ENCODE peak calls at places on chromosomes 7 and 10, in seven cellular contexts. B, X, T, D, H, A and E are unnamed samples. For H3K27me3, the result is how much of the 10 kb centered on the place peaks cover.

GRCh38 chr10:120891367-120891766 is 40.2 kb downstream of the WDR11 start:
- DNase-seq in B (no peak), X (no peak), T (no peak), D (no peak), H (no peak), A (no peak), E (no peak)

GRCh38 chr7:154338709-154339108 is 286.5 kb downstream of the DPP6 start:
- DNase-seq in B (no peak), X (no peak), T (no peak), D (no peak), H (no peak), A (no peak), E (no peak)

GRCh38 chr10:72015868-72016267 is 51.7 kb downstream of the CHST3 start:
- DNase-seq in B (no peak), X (no peak), T (no peak), D (no peak), H (no peak), A (no peak), E (no peak)

GRCh38 chr10:5293691-5294550 is 70.8 kb upstream of the UCN3 start:
- DNase-seq in B (peak), X (peak), T (peak), D (peak), H (no peak), A (no peak), E (peak)

GRCh38 chr7:14083761-14084160 is 94.3 kb upstream of the ETV1 start:
- DNase-seq in B (no peak), X (no peak), T (no peak), D (no peak), H (no peak), A (no peak), E (no peak)

GRCh38 chr10:130339091-130339490 is 202.9 kb downstream of the GLRX3 start:
- DNase-seq in B (no peak), X (no peak), T (no peak), D (no peak), H (no peak), A (no peak), E (no peak)

GRCh38 chr7:105854516-105854915 is 21.9 kb downstream of the ATXN7L1 start:
- DNase-seq in B (no peak), X (no peak), T (no peak), D (no peak), H (no peak), A (no peak), E (no peak)

GRCh38 chr7:5596046-5596895 is 172.6 kb upstream of the TNRC18 start:
- DNase-seq in B (peak), X (peak), T (peak), D (peak), H (peak), A (no peak), E (no peak)

GRCh38 chr10:119370972-119371703 is 163.8 kb downstream of the GRK5 start:
- DNase-seq in B (peak), X (peak), T (peak), D (no peak), H (peak), A (no peak), E (no peak)

DNA sequence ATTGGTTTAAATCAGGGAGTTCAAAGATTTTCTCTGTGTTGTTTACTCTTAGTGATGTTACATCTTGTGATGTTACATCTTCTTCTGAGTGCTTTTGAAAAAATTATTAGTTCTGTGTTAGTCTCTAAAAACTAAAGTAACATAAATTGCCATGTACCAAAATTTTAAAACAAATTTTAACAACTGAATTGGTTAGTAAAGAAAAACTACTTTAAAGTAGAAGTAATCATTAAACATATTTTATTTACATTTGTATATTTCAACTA is 5.2 kb upstream of the IGF2BP3 start:
- DNase-seq in B (no peak), X (no peak), T (no peak), D (no peak), H (no peak), A (no peak), E (no peak)
- H3K27me3 ChIP-seq in B (half or more), X (under half), T (under half), D (half or more), H (under half), A (half or more), E (under half)

DNA sequence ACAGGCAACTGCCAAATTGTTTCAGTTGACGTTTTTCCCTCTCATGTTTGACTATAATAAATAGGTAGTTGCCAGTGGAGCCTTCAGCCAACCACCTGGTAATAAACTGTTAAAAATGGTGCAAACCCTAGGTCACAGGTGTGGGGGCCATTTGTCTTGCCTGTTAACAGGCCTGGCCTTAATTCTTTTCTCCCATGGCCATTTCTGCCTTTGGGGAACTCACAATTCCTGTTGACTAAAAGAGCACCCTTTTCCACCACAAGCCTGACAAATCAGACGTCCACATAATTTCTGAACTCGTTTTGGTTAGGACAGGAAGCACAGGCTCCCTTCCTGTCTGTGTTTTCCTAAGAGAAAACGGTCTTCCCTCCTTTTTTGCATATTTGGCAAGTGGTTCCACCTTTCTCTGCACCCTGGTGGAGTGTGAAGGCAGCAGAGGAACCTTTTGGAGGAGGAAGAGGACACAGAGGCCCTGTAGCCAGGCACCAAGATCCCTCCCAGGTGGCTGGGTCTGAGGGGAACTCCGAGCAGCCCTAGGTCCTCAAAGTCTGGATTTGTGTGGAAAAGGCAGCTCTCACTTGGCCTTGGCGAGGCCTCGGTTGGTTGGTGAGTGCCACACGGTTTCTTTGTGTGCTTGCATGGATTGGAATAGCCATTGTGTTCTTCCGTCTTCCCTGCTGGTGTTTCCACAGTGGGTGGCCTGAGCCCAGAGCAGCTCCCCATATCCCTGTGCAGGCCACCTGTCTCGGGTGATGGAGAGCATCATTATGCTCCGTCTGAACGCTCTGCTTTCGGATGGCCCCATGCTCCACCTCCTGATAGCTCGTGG is 4.0 kb downstream of the IKZF1 start:
- DNase-seq in B (no peak), X (no peak), T (no peak), D (no peak), H (no peak), A (peak), E (no peak)
- H3K4me3 ChIP-seq in B (no peak), X (no peak), T (no peak), D (peak), H (no peak), A (peak), E (no peak)

GRCh38 chr7:27100601-27101187 is 1.8 kb downstream of the HOXA2 start:
- DNase-seq in B (no peak), X (no peak), T (peak), D (no peak), H (no peak), A (no peak), E (no peak)
- H3K27me3 ChIP-seq in B (half or more), X (half or more), T (half or more), D (half or more), H (under half), A (under half), E (half or more)

GRCh38 chr10:42753507-42754154 is 29.0 kb upstream of the BMS1 start:
- DNase-seq in B (no peak), X (peak), T (peak), D (no peak), H (no peak), A (no peak), E (no peak)
- H3K4me3 ChIP-seq in B (peak), X (peak), T (peak), D (peak), H (peak), A (no peak), E (peak)

GRCh38 chr7:72760602-72761001 is 67.4 kb downstream of the TYW1B start:
- DNase-seq in B (no peak), X (no peak), T (no peak), D (no peak), H (no peak), A (no peak), E (no peak)
- H3K27me3 ChIP-seq in B (under half), X (under half), T (under half), D (under half), H (under half), A (under half), E (under half)

GRCh38 chr10:21340341-21340740 is 185.1 kb downstream of the SKIDA1 start:
- DNase-seq in B (no peak), X (no peak), T (no peak), D (no peak), H (no peak), A (no peak), E (no peak)

GRCh38 chr10:21334891-21335696 is 190.4 kb downstream of the SKIDA1 start:
- DNase-seq in B (peak), X (no peak), T (no peak), D (no peak), H (no peak), A (no peak), E (no peak)

GRCh38 chr10:21330628-21331020 is 194.9 kb downstream of the SKIDA1 start:
- DNase-seq in B (peak), X (no peak), T (no peak), D (no peak), H (no peak), A (no peak), E (no peak)

GRCh38 chr10:21337171-21337792 is 188.2 kb downstream of the SKIDA1 start:
- DNase-seq in B (no peak), X (no peak), T (no peak), D (no peak), H (no peak), A (no peak), E (no peak)

DNA sequence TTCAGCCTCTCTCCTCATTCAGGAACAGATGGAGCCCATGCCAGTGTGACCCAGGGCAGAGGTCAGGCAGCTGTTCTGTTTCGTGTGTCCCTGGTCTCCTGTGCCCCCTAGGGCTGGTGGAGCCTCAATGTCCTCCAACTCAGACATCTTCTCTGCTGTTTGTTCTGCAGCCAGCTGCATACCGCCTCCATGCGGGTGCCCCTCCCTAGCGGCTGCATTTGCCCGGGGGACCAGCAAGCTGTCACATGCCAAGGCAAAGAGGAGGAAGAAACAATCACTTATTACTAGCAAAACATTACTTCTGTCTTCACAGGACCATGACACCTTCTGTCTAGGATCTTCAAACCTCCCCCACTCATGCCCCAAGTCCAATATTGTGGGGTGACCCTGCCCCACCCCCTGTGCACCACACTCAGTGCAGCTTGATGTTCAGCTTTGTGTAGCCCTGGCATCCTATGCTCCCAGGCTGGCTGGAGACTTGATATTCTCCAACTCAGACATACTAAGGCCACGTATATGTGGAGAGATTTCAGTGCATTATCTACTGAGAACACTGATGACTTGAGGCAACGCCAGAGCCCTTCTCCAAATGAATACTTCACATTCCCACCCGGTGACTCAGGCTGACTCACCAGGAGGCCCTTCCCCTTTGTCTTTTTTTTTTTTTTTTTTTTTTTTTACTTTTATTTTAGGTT is 188.9 kb downstream of the SKIDA1 start:
- DNase-seq in B (peak), X (no peak), T (peak), D (no peak), H (peak), A (no peak), E (no peak)
- H3K4me3 ChIP-seq in B (no peak), X (peak), T (no peak), D (no peak), H (peak), A (no peak), E (no peak)